ENCODE peak calls at places on chromosome X, in nine cellular contexts. J, T, K, U, H, N, A, O and S are unnamed samples.

GRCh38 chrX:67601771-67602170 is 58.0 kb downstream of the AR start:
- DNase-seq in J (no peak), T (no peak), K (no peak), U (no peak), H (no peak), N (no peak), A (no peak), O (no peak), S (no peak)

GRCh38 chrX:153740631-153741222 is 16.1 kb downstream of the ABCD1 start:
- DNase-seq in J (no peak), T (no peak), K (no peak), U (no peak), H (no peak), N (no peak), A (no peak), O (no peak), S (no peak)

GRCh38 chrX:105701310-105702052 is 120.9 kb upstream of the NRK start:
- DNase-seq in J (peak; percentile 46), T (no peak), K (no peak), U (no peak), H (peak; percentile 62), N (no peak), A (no peak), O (no peak), S (no peak)

GRCh38 chrX:115561605-115562491 is 874 bp downstream of the PLS3 start:
- DNase-seq in J (peak; percentile 55), T (no peak), K (no peak), U (peak; percentile 38), H (peak; percentile 38), N (peak; percentile 60), A (no peak), O (peak; percentile 21), S (no peak)

GRCh38 chrX:66677430-66677829 is 38.6 kb upstream of the EDA2R start:
- DNase-seq in J (no peak), T (no peak), K (no peak), U (no peak), H (no peak), N (no peak), A (no peak), O (no peak), S (no peak)

GRCh38 chrX:11655282-11655985 is 10.3 kb downstream of the ARHGAP6 start:
- DNase-seq in J (no peak), T (no peak), K (no peak), U (no peak), H (no peak), N (no peak), A (no peak), O (no peak), S (no peak)

GRCh38 chrX:100413231-100413630 is 3.2 kb upstream of the PCDH19 start:
- DNase-seq in J (peak; percentile 67), T (peak; percentile 38), K (no peak), U (peak; percentile 26), H (peak; percentile 69), N (no peak), A (peak; percentile 87), O (peak; percentile 33), S (no peak)

GRCh38 chrX:134004038-134004437 is 18.6 kb upstream of the GPC3 start:
- DNase-seq in J (peak; percentile 63), T (no peak), K (no peak), U (no peak), H (peak; percentile 25), N (peak; percentile 33), A (no peak), O (no peak), S (no peak)

DNA sequence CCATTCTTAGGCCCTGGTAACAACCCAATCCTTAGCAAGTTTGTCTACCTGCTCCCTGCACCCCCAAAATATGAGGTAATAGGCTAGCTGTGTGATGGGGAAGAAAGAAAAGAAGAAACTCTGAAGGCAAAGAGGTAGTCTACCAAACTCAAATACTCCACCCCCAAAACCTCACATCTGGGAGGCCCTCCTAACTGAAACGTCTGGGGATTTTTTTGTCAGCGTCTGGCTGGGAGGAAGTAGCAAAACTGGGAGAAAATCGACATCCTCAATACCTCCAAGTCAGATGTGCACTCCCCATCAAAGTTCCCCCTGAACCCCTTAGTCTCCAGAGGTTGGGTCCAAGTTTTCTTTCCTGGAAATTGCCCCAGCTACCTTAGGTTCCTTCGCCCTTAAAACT is 1.0 kb downstream of the LAMP2 start:
- DNase-seq in J (no peak), T (peak; percentile 22), K (no peak), U (no peak), H (no peak), N (no peak), A (peak; percentile 38), O (no peak), S (no peak)
- H3K27ac ChIP-seq in J (peak overlapping the region; percentile 86), T (peak overlapping the region; percentile 53), K (no peak overlapping the region), U (peak overlapping the region; percentile 91), H (peak overlapping the region; percentile 70), N (peak overlapping the region; percentile 88), A (no peak overlapping the region), O (peak overlapping the region; percentile 93), S (peak overlapping the region; percentile 72)

GRCh38 chrX:149497626-149498025 is 7.5 kb downstream of the IDS start:
- DNase-seq in J (peak; percentile 25), T (no peak), K (no peak), U (no peak), H (peak; percentile 73), N (no peak), A (no peak), O (no peak), S (no peak)
- H3K36me3 ChIP-seq in J (peaks cover 8% of the 10 kb centered on the region), T (peaks cover 96% of the 10 kb centered on the region), K (peaks cover 44% of the 10 kb centered on the region), U (peaks cover 24% of the 10 kb centered on the region), H (peaks cover 51% of the 10 kb centered on the region), N (no peaks in the 10 kb centered on the region), A (peaks cover 38% of the 10 kb centered on the region), O (no peaks in the 10 kb centered on the region), S (peaks cover 78% of the 10 kb centered on the region)

DNA sequence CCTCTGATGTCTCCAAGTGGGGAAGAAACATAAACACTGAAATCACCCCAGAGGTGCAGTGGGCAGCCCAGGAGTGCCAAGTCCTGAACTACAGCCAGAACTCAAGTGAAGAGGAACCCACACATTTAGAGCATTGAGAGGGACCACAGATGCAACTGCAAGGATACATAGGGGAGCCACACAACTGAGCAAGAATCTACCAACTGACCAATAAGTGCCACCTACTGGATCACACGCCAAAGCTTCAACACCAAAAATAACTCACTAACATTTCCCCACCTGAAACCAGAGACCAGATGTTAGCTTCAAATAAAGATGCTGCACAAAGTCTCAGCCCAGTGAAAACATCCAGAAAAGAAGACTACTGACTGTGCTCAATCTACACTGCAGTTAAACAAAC is 276.7 kb upstream of the GRIA3 start:
- DNase-seq in J (no peak), T (no peak), K (no peak), U (no peak), H (no peak), N (no peak), A (no peak), O (no peak), S (no peak)
- H3K27ac ChIP-seq in J (no peak overlapping the region), T (no peak overlapping the region), K (no peak overlapping the region), U (no peak overlapping the region), H (no peak overlapping the region), N (no peak overlapping the region), A (no peak overlapping the region), O (no peak overlapping the region), S (no peak overlapping the region)

GRCh38 chrX:75291611-75292010 is 17.7 kb downstream of the UPRT start:
- DNase-seq in J (no peak), T (no peak), K (no peak), U (no peak), H (no peak), N (no peak), A (no peak), O (no peak), S (no peak)
- H3K36me3 ChIP-seq in J (no peaks in the 10 kb centered on the region), T (no peaks in the 10 kb centered on the region), K (peaks cover 8% of the 10 kb centered on the region), U (no peaks in the 10 kb centered on the region), H (no peaks in the 10 kb centered on the region), N (no peaks in the 10 kb centered on the region), A (no peaks in the 10 kb centered on the region), O (no peaks in the 10 kb centered on the region), S (no peaks in the 10 kb centered on the region)

GRCh38 chrX:49199906-49200771 is at the start of gene SYP:
- DNase-seq in J (peak; percentile 81), T (peak; percentile 87), K (peak; percentile 88), U (peak; percentile 88), H (peak; percentile 90), N (peak; percentile 89), A (peak; percentile 92), O (peak; percentile 91), S (peak; percentile 86)

GRCh38 chrX:49198540-49199314 is 1.3 kb downstream of the SYP start:
- DNase-seq in J (no peak), T (no peak), K (no peak), U (no peak), H (no peak), N (no peak), A (no peak), O (no peak), S (no peak)

GRCh38 chrX:49202022-49202421 is 2.0 kb upstream of the SYP start:
- DNase-seq in J (no peak), T (no peak), K (no peak), U (no peak), H (no peak), N (no peak), A (no peak), O (no peak), S (no peak)

GRCh38 chrX:49197543-49198087 is 2.4 kb downstream of the SYP start:
- DNase-seq in J (no peak), T (no peak), K (no peak), U (no peak), H (no peak), N (no peak), A (no peak), O (no peak), S (no peak)

DNA sequence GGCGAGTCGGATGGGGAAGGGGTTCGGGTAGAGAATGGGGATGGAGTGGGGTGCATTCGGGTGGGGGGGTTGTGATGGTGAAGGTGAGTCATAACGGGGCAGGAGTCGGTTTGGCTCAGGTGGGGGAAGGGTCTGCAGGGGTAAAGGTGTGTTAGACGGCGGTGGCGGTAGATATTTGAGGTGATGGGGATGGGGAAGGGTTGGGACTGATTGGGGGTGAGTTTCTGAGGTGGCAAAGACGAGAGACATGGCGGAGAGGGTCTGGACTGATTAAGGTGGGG is 738 bp downstream of the SYP start:
- DNase-seq in J (no peak), T (no peak), K (no peak), U (no peak), H (no peak), N (no peak), A (no peak), O (no peak), S (no peak)
- H3K27ac ChIP-seq in J (no peak overlapping the region), T (no peak overlapping the region), K (no peak overlapping the region), U (no peak overlapping the region), H (no peak overlapping the region), N (no peak overlapping the region), A (no peak overlapping the region), O (no peak overlapping the region), S (no peak overlapping the region)

GRCh38 chrX:48726596-48726995 is 30.1 kb downstream of the SUV39H1 start:
- DNase-seq in J (no peak), T (no peak), K (no peak), U (no peak), H (no peak), N (no peak), A (no peak), O (no peak), S (no peak)

DNA sequence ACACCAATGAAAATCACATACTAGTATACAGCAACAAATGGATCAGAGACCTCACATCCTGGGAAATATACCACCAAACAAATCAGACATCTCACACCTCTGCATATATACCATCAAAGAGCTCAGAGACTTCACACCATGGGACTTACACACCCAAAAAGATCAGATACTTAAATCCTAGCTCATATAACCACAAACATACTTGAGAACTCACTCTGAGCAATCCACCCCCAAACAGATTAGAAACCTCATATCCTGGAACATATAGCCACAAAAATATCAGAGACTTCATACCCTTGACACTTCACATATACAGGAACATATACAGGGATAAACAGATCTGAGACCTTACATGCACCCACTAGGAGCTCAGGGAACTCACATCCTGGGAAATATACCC is 32.1 kb downstream of the SUV39H1 start:
- DNase-seq in J (no peak), T (no peak), K (no peak), U (no peak), H (no peak), N (no peak), A (no peak), O (no peak), S (no peak)
- H3K36me3 ChIP-seq in J (no peaks in the 10 kb centered on the region), T (no peaks in the 10 kb centered on the region), K (no peaks in the 10 kb centered on the region), U (no peaks in the 10 kb centered on the region), H (no peaks in the 10 kb centered on the region), N (no peaks in the 10 kb centered on the region), A (no peaks in the 10 kb centered on the region), O (no peaks in the 10 kb centered on the region), S (no peaks in the 10 kb centered on the region)